ENCODE peak calls at places on chromosome 1, in five cellular contexts. W is PC-3, M is fibroblast of mammary gland, D is heart left ventricle, L is HFF-Myc. Y is an unnamed sample.

GRCh38 chr1:202264300-202265075 is 70.9 kb downstream of the LGR6 start:
- DNase-seq in D (no peak), W (no peak), L (no peak), M (no peak), Y (peak)

GRCh38 chr1:179177182-179177581 is 52.3 kb downstream of the ABL2 start:
- DNase-seq in M (peak), W (no peak), L (no peak), D (peak), Y (peak)

GRCh38 chr1:217078010-217078704 is 354.9 kb upstream of the ESRRG start:
- DNase-seq in W (peak), L (no peak), D (peak), M (no peak), Y (peak)

GRCh38 chr1:218171302-218171893 is 113.7 kb upstream of the RRP15 start:
- DNase-seq in W (peak), M (peak), L (peak), D (no peak), Y (peak)

GRCh38 chr1:82392513-82392912 is 591.8 kb downstream of the ADGRL2 start:
- DNase-seq in D (no peak), W (peak), M (peak), L (no peak), Y (peak)

GRCh38 chr1:203126866-203127671 is 457 bp upstream of the ADORA1 start:
- DNase-seq in W (no peak), L (no peak), M (no peak), D (no peak), Y (no peak)

GRCh38 chr1:2821970-2822620 is 20.6 kb upstream of the TTC34 start:
- DNase-seq in D (peak), W (peak), M (no peak), L (no peak), Y (no peak)

GRCh38 chr1:40592107-40592773 is 60.8 kb downstream of the ZNF684 start:
- DNase-seq in L (no peak), D (no peak), M (peak), W (peak), Y (peak)

GRCh38 chr1:101548376-101548775 is 311.6 kb downstream of the S1PR1 start:
- DNase-seq in L (no peak), M (no peak), D (no peak), W (no peak), Y (no peak)

GRCh38 chr1:232624892-232625291 is 5.0 kb downstream of the SIPA1L2 start:
- DNase-seq in W (peak), L (no peak), M (peak), D (no peak), Y (no peak)

GRCh38 chr1:237799762-237800474 is 90.8 kb downstream of the ZP4 start:
- DNase-seq in W (peak), L (no peak), D (peak), M (peak), Y (no peak)

GRCh38 chr1:118618618-118619340 is 369.4 kb downstream of the TBX15 start:
- DNase-seq in L (no peak), D (no peak), W (no peak), M (peak), Y (no peak)

GRCh38 chr1:94863297-94863911 is 43.2 kb downstream of the SLC44A3 start:
- DNase-seq in D (no peak), M (peak), L (no peak), W (peak), Y (peak)

GRCh38 chr1:85581138-85581801 is 709 bp downstream of the CCN1 start:
- DNase-seq in W (peak), D (peak), M (peak), L (no peak), Y (peak)

DNA sequence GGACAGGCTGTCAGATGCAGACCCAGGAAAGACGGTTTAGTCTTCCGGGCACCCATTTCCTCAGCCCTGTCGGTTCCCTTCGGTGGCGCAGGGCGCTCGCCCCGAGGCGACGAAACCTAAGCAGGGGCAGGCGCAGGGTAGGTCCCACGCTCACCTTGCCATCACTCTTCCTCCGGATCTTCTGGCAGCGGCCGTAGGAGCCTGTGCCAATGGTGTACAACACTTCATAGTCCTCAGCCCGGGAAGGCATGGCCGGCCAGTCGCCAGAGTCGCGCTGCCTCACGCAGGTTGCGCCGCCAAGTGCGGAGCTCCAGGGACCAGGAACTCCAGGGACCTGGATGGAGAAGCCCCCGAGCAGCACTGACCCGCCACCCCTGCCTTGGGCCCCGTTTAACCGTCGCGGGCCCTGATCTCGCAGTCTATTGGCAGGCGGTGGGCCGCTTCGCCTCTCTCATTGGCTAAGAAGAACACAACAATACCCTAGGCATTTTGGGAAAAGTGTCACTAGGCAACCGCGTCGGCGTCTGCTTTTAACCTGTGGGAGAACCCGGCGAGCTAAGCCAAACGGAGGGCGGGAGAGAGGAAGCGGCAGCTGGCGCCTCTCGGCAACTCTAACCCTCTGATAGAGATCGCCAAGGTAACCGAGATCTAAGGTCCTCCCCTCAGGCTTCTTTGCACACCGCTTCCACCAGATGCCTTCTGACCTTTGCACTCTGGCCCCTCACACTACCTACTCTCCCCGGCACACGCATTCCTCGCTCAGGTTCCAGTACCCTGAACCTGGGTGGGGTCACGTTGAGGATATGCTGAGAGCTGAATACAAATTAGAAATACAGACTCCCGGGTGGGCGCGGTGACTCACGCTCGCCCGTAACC is at the start of gene NEK2:
- DNase-seq in M (peak), W (peak), L (peak), D (peak), Y (peak)
- H3K4me3 ChIP-seq in M (peak), W (peak), L (peak), D (peak), Y (peak)

DNA sequence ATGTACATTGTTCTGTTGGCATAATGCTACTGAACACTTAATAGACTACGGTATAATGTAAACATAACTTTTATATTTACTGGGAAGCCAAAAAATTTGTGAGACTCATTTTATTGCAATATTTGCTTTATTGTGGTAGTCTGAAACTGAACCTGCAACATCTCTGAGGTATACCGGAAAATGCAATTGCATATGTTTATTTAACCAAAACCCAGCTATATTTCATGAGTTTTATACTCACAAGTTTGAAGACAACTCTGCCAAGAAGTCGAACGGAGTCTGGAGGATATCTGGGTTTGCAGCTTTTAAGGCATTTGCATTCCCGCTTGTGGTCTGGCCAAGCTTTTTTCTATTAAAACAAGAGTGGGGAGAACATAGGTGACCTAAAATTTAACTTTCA is 172.0 kb downstream of the SMYD3 start:
- DNase-seq in D (no peak), M (no peak), L (no peak), W (peak), Y (no peak)
- TF ChIP-seq CTCF in D (no peak), M (no peak), L (no peak), W (no peak), Y (no peak)

GRCh38 chr1:148317288-148317985 is 165.4 kb upstream of the NBPF11 start:
- DNase-seq in W (no peak), M (no peak), L (no peak), D (no peak), Y (no peak)

GRCh38 chr1:148318900-148319242 is 164.2 kb downstream of the PPIAL4G start:
- DNase-seq in W (no peak), L (no peak), M (no peak), D (no peak), Y (no peak)

GRCh38 chr1:148310807-148311206 is 158.7 kb upstream of the NBPF11 start:
- DNase-seq in L (no peak), M (no peak), W (no peak), D (no peak), Y (no peak)

GRCh38 chr1:148318123-148318899 is 164.8 kb downstream of the PPIAL4G start:
- DNase-seq in W (no peak), L (no peak), M (no peak), D (no peak), Y (peak)

DNA sequence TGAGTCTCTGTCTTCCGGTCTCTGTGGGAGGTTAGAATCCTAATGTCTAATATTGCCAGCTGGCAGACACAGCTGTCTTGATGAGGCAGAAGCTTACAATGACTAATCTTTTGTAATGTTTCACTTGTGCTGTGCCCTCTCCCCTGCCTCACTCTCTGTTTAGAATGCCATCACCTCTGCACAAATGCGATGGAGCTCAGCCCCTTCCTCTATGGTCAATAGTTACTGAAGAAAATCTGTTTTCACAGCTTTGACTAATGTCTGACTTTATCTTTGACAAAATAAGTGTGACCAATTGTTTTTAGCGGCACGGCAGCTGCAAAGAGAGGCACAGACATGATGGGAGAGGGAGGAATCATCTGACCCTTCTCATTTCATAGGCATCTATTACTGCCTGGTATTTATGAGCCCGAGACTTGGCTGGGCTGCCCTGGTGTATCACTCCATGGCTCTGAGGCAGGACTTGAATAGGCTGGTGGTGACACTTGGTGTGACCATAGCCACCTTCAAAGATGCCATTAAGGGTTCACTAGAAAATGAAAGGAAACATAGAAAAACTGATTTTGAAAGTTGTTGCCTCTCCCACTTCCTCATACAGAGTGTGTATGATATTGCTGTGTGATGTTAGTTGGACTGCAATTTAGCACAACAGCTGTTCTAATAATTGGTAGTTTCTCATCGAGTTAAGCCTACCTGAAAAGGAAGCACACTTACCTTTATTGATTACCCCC is 163.2 kb upstream of the NBPF11 start:
- DNase-seq in L (no peak), M (peak), W (peak), D (no peak), Y (peak)
- H3K4me3 ChIP-seq in L (no peak), M (no peak), W (no peak), D (no peak), Y (no peak)

GRCh38 chr1:38026592-38027200 is 14.2 kb downstream of the UTP11 start:
- DNase-seq in M (peak), L (no peak), D (no peak), W (peak), Y (peak)
- TF ChIP-seq CTCF in M (peak), L (peak), D (peak), W (peak), Y (peak)

DNA sequence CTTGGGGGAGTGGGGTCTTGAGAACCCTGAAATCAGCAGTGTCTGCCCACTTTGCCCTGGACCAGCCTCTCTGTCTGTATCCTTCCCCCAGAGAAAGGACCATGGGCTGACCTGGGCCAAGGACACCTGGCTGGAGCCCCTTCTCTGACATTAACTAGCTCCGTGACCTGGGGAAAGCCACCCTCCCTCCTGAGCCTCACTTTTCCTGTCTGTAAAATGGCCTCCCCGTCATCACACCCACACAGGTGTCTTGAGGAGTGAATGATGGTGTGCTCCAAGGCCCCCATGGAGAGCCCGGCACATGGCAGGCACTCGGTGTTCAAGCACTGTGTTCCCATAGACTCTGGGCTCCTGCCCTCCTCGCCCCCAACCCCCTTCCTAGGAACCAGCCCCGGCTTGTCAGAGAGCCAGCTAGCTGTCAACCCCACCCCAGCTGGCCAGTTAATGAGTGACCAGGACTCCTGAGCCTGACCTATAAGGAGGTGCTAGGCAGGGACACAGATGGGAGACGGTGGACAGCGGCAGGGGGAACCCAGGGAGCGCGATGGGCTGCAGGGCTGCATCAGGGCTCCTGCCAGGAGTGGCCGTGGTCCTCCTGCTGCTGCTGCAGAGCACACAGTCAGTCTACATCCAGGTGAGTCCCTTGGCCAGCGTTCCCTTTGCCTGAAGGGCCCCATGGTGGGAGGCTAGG is at the start of gene GUCA2B:
- DNase-seq in D (no peak), M (no peak), L (no peak), W (no peak), Y (no peak)
- H3K4me3 ChIP-seq in D (no peak), M (no peak), L (no peak), W (no peak), Y (no peak)

DNA sequence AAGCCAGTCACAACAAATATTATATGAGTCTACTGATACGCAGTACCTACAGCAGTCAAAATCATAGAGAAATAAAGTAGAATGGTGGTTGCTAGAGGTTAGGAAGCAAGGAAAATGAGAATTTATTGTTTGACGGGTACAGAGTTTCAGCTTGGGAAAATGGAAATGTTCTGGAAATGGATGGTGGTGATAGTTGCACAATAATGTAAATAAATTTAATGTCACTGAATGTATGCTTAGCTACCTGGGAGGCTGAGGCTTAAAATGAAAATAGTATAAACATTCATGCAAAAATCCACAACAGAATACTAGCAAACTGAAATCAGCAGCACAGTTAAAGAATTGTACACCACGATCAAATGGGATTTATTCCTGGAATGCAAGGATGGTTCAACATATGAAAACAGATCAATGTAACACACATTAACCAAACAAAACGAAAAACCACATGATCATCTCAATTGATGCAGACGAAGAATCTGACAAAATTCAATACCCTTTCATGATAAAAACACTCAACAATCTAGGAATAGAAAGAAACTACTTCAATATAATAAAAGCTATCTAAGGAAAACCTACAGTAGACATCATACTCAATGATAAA is 10.7 kb downstream of the TUT4 start:
- DNase-seq in W (no peak), M (no peak), D (no peak), L (no peak), Y (peak)
- TF ChIP-seq CTCF in W (no peak), M (no peak), D (no peak), L (no peak), Y (no peak)

GRCh38 chr1:233657466-233657865 is 43.6 kb downstream of the KCNK1 start:
- DNase-seq in L (no peak), W (no peak), D (no peak), M (no peak), Y (no peak)

GRCh38 chr1:233656700-233657099 is 42.8 kb downstream of the KCNK1 start:
- DNase-seq in M (no peak), D (no peak), L (no peak), W (peak), Y (no peak)

GRCh38 chr1:233654667-233655432 is 40.9 kb downstream of the KCNK1 start:
- DNase-seq in D (no peak), W (peak), L (no peak), M (no peak), Y (no peak)

GRCh38 chr1:233656032-233656620 is 42.2 kb downstream of the KCNK1 start:
- DNase-seq in W (peak), M (no peak), D (no peak), L (no peak), Y (no peak)

GRCh38 chr1:233655433-233655844 is 41.5 kb downstream of the KCNK1 start:
- DNase-seq in M (no peak), W (no peak), D (no peak), L (no peak), Y (no peak)
- H3K4me3 ChIP-seq in M (no peak), W (peak), D (no peak), L (no peak), Y (no peak)

GRCh38 chr1:24047101-24047459 is 64.9 kb downstream of the MYOM3 start:
- DNase-seq in L (peak), M (peak), W (peak), D (peak), Y (no peak)
- TF ChIP-seq CTCF in L (no peak), M (no peak), W (peak), D (no peak), Y (no peak)

GRCh38 chr1:9657521-9658032 is 6.0 kb downstream of the PIK3CD start:
- DNase-seq in M (no peak), L (no peak), D (no peak), W (no peak), Y (no peak)

GRCh38 chr1:9658186-9658585 is 6.7 kb downstream of the PIK3CD start:
- DNase-seq in D (no peak), M (no peak), L (no peak), W (no peak), Y (no peak)

GRCh38 chr1:9653783-9654517 is 2.4 kb downstream of the PIK3CD start:
- DNase-seq in M (no peak), L (no peak), D (no peak), W (no peak), Y (no peak)

GRCh38 chr1:9655127-9655723 is 3.7 kb downstream of the PIK3CD start:
- DNase-seq in D (no peak), M (no peak), L (no peak), W (no peak), Y (no peak)

DNA sequence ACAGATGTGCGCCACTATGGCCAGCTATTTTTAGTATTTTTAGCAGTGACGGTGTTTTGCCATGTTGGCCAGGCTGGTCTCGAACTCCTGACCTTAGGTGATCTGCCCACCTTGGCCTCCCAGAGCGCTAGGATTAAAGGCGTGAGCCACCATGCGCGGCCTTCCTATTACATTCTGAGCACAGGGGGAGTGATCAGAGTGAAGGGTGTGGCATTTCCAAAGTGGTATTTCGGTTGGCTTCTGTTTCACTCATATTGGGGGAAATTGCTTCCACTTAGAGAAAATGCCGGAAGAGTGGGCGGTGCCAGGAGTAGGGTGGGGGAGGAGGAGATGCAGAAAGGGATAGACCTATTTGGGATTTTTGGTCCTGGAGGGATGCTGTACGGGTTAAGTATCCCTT is 4.3 kb downstream of the PIK3CD start:
- DNase-seq in W (no peak), D (no peak), M (no peak), L (no peak), Y (no peak)
- H3K4me3 ChIP-seq in W (no peak), D (no peak), M (no peak), L (no peak), Y (no peak)

GRCh38 chr1:70504176-70504820 is 93.2 kb downstream of the CTH start:
- DNase-seq in D (no peak), M (peak), W (peak), L (no peak), Y (no peak)

GRCh38 chr1:70504821-70505193 is 93.7 kb downstream of the CTH start:
- DNase-seq in L (peak), M (peak), D (no peak), W (no peak), Y (peak)

GRCh38 chr1:70509996-70510876 is 99.2 kb downstream of the CTH start:
- DNase-seq in D (no peak), W (peak), L (peak), M (peak), Y (peak)
- TF ChIP-seq CTCF in D (peak), W (peak), L (peak), M (peak), Y (peak)

Y was measured in astrocyte of the spinal cord.